ENCODE peak calls at places on chromosomes 12 and 14, in four cellular contexts. I is stimulated activated CD8-positive, alpha-beta memory T cell treated with anti-CD3 and anti-CD28 coated beads, Interleukin-12 subunit alpha, Interleukin-12 subunit beta, amount 100 ng/mL, for 4 hours; T is RPMI7951; A is neural crest cell. B is an unnamed sample.

GRCh38 chr12:124754949-124755800 is 108.5 kb downstream of the SCARB1 start:
- DNase-seq in T (peak; percentile 98), I (no peak), A (peak; percentile 23), B (peak; percentile 21)

GRCh38 chr12:126663304-126664094 is 1598.3 kb downstream of the AACS start:
- DNase-seq in I (no peak), T (peak; percentile 17), A (peak; percentile 2), B (no peak)

GRCh38 chr12:60194682-60195081 is 598.9 kb downstream of the SLC16A7 start:
- DNase-seq in T (peak; percentile 1), I (no peak), A (no peak), B (no peak)

GRCh38 chr14:35827678-35828472 is 1.7 kb downstream of the BRMS1L start:
- DNase-seq in T (no peak), I (no peak), A (no peak), B (no peak)

GRCh38 chr12:130656411-130656810 is 59.7 kb downstream of the RIMBP2 start:
- DNase-seq in A (no peak), T (no peak), I (no peak), B (no peak)

GRCh38 chr12:119869720-119870119 is 7.4 kb downstream of the CIT start:
- DNase-seq in T (peak; percentile 93), A (no peak), I (no peak), B (no peak)

GRCh38 chr12:132285991-132286681 is 43.3 kb downstream of the GALNT9 start:
- DNase-seq in T (peak; percentile 42), A (no peak), I (no peak), B (no peak)

GRCh38 chr14:53430870-53431269 is 277.7 kb upstream of the DDHD1 start:
- DNase-seq in T (no peak), A (no peak), I (no peak), B (no peak)

GRCh38 chr12:34289431-34290190 is 267.3 kb downstream of the ALG10 start:
- DNase-seq in T (no peak), A (no peak), I (no peak), B (no peak)

GRCh38 chr12:26034371-26035142 is 76.1 kb downstream of the RASSF8 start:
- DNase-seq in T (peak; percentile 85), I (no peak), A (no peak), B (no peak)

GRCh38 chr12:88111074-88111652 is 30.7 kb downstream of the CEP290 start:
- DNase-seq in T (peak; percentile 49), I (no peak), A (no peak), B (no peak)

GRCh38 chr14:21205026-21205677 is 49.3 kb upstream of the OR5AU1 start:
- DNase-seq in T (no peak), I (no peak), A (no peak), B (no peak)

GRCh38 chr12:94405378-94406116 is 54.1 kb downstream of the CEP83 start:
- DNase-seq in A (no peak), I (no peak), T (no peak), B (no peak)

GRCh38 chr14:86858043-86858442 is 1134.9 kb downstream of the GALC start:
- DNase-seq in A (no peak), T (no peak), I (no peak), B (no peak)

GRCh38 chr12:122866379-122866778 is 29.5 kb downstream of the VPS37B start:
- DNase-seq in A (no peak), I (no peak), T (no peak), B (no peak)

GRCh38 chr12:98653866-98654493 is 8.9 kb downstream of the APAF1 start:
- DNase-seq in T (peak; percentile 51), I (no peak), A (no peak), B (no peak)

B was measured in natural killer cell.